ENCODE peak calls at places on chromosomes 5 and 9, in eight cellular contexts. One of them, this sample, is unnamed.

GRCh38 chr5:82562696-82563240 is 284.6 kb upstream of the RPS23 start:
- DNase-seq in heart right ventricle: no peak
- DNase-seq in HFFc6: no peak
- DNase-seq in cardiac fibroblast: no peak
- DNase-seq in lung: no peak
- DNase-seq in uterus: no peak
- DNase-seq in GM20000: no peak
- DNase-seq in GM06990: no peak
- DNase-seq in this sample: no peak

GRCh38 chr9:112086627-112087026 is 88.5 kb downstream of the SUSD1 start:
- DNase-seq in HFFc6: peak
- DNase-seq in GM20000: no peak
- DNase-seq in heart right ventricle: no peak
- DNase-seq in GM06990: no peak
- DNase-seq in lung: no peak
- DNase-seq in uterus: no peak
- DNase-seq in cardiac fibroblast: peak
- DNase-seq in this sample: peak

GRCh38 chr5:61931236-61931635 is 374.8 kb upstream of the KIF2A start:
- DNase-seq in HFFc6: no peak
- DNase-seq in lung: no peak
- DNase-seq in uterus: no peak
- DNase-seq in cardiac fibroblast: no peak
- DNase-seq in GM06990: no peak
- DNase-seq in heart right ventricle: no peak
- DNase-seq in GM20000: no peak
- DNase-seq in this sample: no peak

GRCh38 chr5:109388407-109388806 is 21.4 kb downstream of the PJA2 start:
- DNase-seq in GM20000: no peak
- DNase-seq in lung: no peak
- DNase-seq in uterus: no peak
- DNase-seq in HFFc6: peak
- DNase-seq in GM06990: no peak
- DNase-seq in heart right ventricle: no peak
- DNase-seq in cardiac fibroblast: peak
- DNase-seq in this sample: peak

GRCh38 chr9:95137587-95138145 is 179.8 kb downstream of the FANCC start:
- DNase-seq in lung: no peak
- DNase-seq in uterus: no peak
- DNase-seq in cardiac fibroblast: no peak
- DNase-seq in HFFc6: no peak
- DNase-seq in GM20000: no peak
- DNase-seq in GM06990: no peak
- DNase-seq in heart right ventricle: no peak
- DNase-seq in this sample: no peak

GRCh38 chr9:97503862-97504210 is 2.4 kb downstream of the TMOD1 start:
- DNase-seq in lung: no peak
- DNase-seq in GM20000: no peak
- DNase-seq in heart right ventricle: no peak
- DNase-seq in HFFc6: no peak
- DNase-seq in uterus: no peak
- DNase-seq in GM06990: no peak
- DNase-seq in cardiac fibroblast: no peak
- DNase-seq in this sample: no peak

GRCh38 chr5:14464661-14465060 is 116.9 kb upstream of the OTULINL start:
- DNase-seq in heart right ventricle: no peak
- DNase-seq in cardiac fibroblast: no peak
- DNase-seq in GM06990: no peak
- DNase-seq in HFFc6: no peak
- DNase-seq in uterus: no peak
- DNase-seq in lung: no peak
- DNase-seq in GM20000: no peak
- DNase-seq in this sample: no peak

GRCh38 chr9:136229096-136230065 is 16.2 kb downstream of the QSOX2 start:
- DNase-seq in HFFc6: no peak
- DNase-seq in uterus: no peak
- DNase-seq in heart right ventricle: no peak
- DNase-seq in cardiac fibroblast: no peak
- DNase-seq in GM20000: no peak
- DNase-seq in lung: no peak
- DNase-seq in GM06990: no peak
- DNase-seq in this sample: no peak

GRCh38 chr5:39623291-39623865 is 198.6 kb upstream of the DAB2 start:
- DNase-seq in HFFc6: no peak
- DNase-seq in cardiac fibroblast: no peak
- DNase-seq in GM06990: no peak
- DNase-seq in uterus: no peak
- DNase-seq in GM20000: no peak
- DNase-seq in lung: no peak
- DNase-seq in heart right ventricle: no peak
- DNase-seq in this sample: peak

GRCh38 chr9:38047301-38048251 is 21.5 kb downstream of the SHB start:
- DNase-seq in GM20000: no peak
- DNase-seq in GM06990: no peak
- DNase-seq in HFFc6: peak
- DNase-seq in lung: peak
- DNase-seq in heart right ventricle: peak
- DNase-seq in cardiac fibroblast: peak
- DNase-seq in uterus: no peak
- DNase-seq in this sample: peak

GRCh38 chr9:131111854-131112311 is 13.5 kb upstream of the NUP214 start:
- DNase-seq in uterus: no peak
- DNase-seq in heart right ventricle: no peak
- DNase-seq in HFFc6: no peak
- DNase-seq in GM20000: no peak
- DNase-seq in lung: no peak
- DNase-seq in GM06990: no peak
- DNase-seq in cardiac fibroblast: no peak
- DNase-seq in this sample: no peak

GRCh38 chr9:130565792-130566191 is 13.6 kb upstream of the FUBP3 start:
- DNase-seq in GM20000: no peak
- DNase-seq in lung: no peak
- DNase-seq in uterus: no peak
- DNase-seq in heart right ventricle: no peak
- DNase-seq in HFFc6: no peak
- DNase-seq in cardiac fibroblast: peak
- DNase-seq in GM06990: no peak
- DNase-seq in this sample: no peak

GRCh38 chr5:147560982-147561381 is 51.1 kb upstream of the DPYSL3 start:
- DNase-seq in uterus: no peak
- DNase-seq in GM06990: no peak
- DNase-seq in lung: no peak
- DNase-seq in heart right ventricle: no peak
- DNase-seq in HFFc6: no peak
- DNase-seq in GM20000: no peak
- DNase-seq in cardiac fibroblast: no peak
- DNase-seq in this sample: no peak

GRCh38 chr9:124029617-124030016 is 18.0 kb downstream of the LHX2 start:
- DNase-seq in heart right ventricle: no peak
- DNase-seq in cardiac fibroblast: no peak
- DNase-seq in GM06990: no peak
- DNase-seq in lung: no peak
- DNase-seq in uterus: no peak
- DNase-seq in GM20000: no peak
- DNase-seq in HFFc6: no peak
- DNase-seq in this sample: no peak

GRCh38 chr5:108655750-108656450 is 91.8 kb upstream of the FER start:
- DNase-seq in cardiac fibroblast: peak
- DNase-seq in uterus: no peak
- DNase-seq in heart right ventricle: no peak
- DNase-seq in GM20000: no peak
- DNase-seq in GM06990: no peak
- DNase-seq in HFFc6: peak
- DNase-seq in lung: no peak
- DNase-seq in this sample: peak

GRCh38 chr5:80184235-80185023 is 71.4 kb downstream of the SERINC5 start:
- DNase-seq in GM20000: no peak
- DNase-seq in HFFc6: no peak
- DNase-seq in GM06990: no peak
- DNase-seq in heart right ventricle: no peak
- DNase-seq in cardiac fibroblast: no peak
- DNase-seq in lung: peak
- DNase-seq in uterus: no peak
- DNase-seq in this sample: no peak

DNA sequence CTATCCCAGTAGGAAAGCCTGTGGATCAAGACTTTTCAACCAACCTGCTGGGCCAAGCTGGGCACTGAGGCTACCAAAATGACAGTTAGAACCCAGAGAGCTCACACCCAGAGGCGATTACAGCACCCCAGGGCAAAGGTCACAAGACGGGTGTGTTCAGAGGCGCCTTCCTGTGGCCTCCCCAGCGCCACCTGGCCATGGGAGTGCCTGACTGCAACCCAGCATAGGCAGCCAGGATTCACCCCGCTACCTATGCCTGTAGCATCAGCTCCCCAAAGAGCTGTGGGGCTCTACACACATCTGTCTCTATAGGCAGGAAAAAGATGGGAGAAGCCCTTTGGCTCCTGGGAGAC is 33.5 kb downstream of the PDGFRB start:
- DNase-seq in cardiac fibroblast: no peak
- DNase-seq in lung: no peak
- DNase-seq in GM06990: peak
- DNase-seq in heart right ventricle: no peak
- DNase-seq in HFFc6: no peak
- DNase-seq in uterus: peak
- DNase-seq in GM20000: peak
- DNase-seq in this sample: no peak
- TF ChIP-seq CTCF in cardiac fibroblast: peak
- TF ChIP-seq CTCF in lung: no peak
- TF ChIP-seq CTCF in GM06990: peak
- TF ChIP-seq CTCF in heart right ventricle: peak
- TF ChIP-seq CTCF in HFFc6: peak
- TF ChIP-seq CTCF in uterus: no peak
- TF ChIP-seq CTCF in GM20000: peak
- TF ChIP-seq CTCF in this sample: peak

DNA sequence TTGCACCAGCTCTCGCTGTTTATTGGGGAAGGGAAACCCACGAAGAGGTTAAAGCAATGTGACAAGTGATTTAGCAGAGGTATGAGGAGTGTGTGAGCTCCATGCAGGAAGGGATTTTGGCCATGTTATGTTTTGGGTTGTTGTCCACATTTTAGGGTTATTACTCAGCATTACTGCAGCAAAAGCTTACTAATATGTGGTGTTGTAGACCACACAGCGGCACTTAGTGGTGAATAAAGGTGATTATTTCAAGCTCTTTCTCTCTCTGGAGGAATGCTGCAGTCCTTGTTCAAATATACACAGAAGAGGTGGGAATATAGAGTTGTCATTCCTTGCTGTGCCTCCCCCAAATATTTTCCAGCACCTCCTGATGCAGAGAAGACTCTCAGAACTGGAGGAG is 29.7 kb upstream of the AKNA start:
- DNase-seq in HFFc6: peak
- DNase-seq in GM20000: no peak
- DNase-seq in GM06990: no peak
- DNase-seq in cardiac fibroblast: peak
- DNase-seq in uterus: no peak
- DNase-seq in heart right ventricle: no peak
- DNase-seq in lung: no peak
- DNase-seq in this sample: peak
- TF ChIP-seq CTCF in HFFc6: peak
- TF ChIP-seq CTCF in GM20000: no peak
- TF ChIP-seq CTCF in GM06990: no peak
- TF ChIP-seq CTCF in cardiac fibroblast: peak
- TF ChIP-seq CTCF in uterus: peak
- TF ChIP-seq CTCF in heart right ventricle: no peak
- TF ChIP-seq CTCF in lung: no peak
- TF ChIP-seq CTCF in this sample: peak

DNA sequence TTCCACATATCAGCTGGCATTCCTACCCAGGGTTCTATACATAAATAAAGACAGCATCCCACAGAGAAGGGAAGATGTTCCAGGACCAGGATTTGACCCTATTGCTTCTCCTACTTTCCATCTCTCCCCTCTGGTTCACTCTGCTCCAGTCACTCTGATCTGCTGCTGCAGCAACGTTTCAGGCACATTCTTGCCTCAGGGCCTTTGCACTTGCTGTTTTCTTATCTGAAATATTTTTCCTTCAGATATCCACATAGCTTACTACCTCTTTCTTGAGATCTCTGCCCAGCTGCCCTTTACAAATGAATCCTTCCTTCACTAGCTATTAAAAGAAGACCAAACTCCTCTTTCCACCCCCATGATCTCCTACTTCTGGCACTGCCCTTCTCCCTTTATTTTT is 204.5 kb downstream of the SPOCK1 start:
- DNase-seq in HFFc6: no peak
- DNase-seq in heart right ventricle: no peak
- DNase-seq in cardiac fibroblast: no peak
- DNase-seq in uterus: no peak
- DNase-seq in GM06990: no peak
- DNase-seq in GM20000: no peak
- DNase-seq in lung: no peak
- DNase-seq in this sample: no peak
- TF ChIP-seq CTCF in HFFc6: no peak
- TF ChIP-seq CTCF in heart right ventricle: no peak
- TF ChIP-seq CTCF in cardiac fibroblast: no peak
- TF ChIP-seq CTCF in uterus: no peak
- TF ChIP-seq CTCF in GM06990: no peak
- TF ChIP-seq CTCF in GM20000: no peak
- TF ChIP-seq CTCF in lung: no peak
- TF ChIP-seq CTCF in this sample: no peak

GRCh38 chr5:127060470-127060985 is 12.8 kb downstream of the C5orf63 start:
- DNase-seq in heart right ventricle: no peak
- DNase-seq in GM20000: no peak
- DNase-seq in lung: no peak
- DNase-seq in uterus: no peak
- DNase-seq in GM06990: no peak
- DNase-seq in cardiac fibroblast: no peak
- DNase-seq in HFFc6: no peak
- DNase-seq in this sample: no peak
- TF ChIP-seq CTCF in heart right ventricle: no peak
- TF ChIP-seq CTCF in GM20000: no peak
- TF ChIP-seq CTCF in lung: no peak
- TF ChIP-seq CTCF in uterus: no peak
- TF ChIP-seq CTCF in GM06990: no peak
- TF ChIP-seq CTCF in cardiac fibroblast: no peak
- TF ChIP-seq CTCF in HFFc6: no peak
- TF ChIP-seq CTCF in this sample: no peak